ENCODE peak calls at places on chromosomes 1 and 21, in seven cellular contexts. H is fibroblast of mammary gland; S is astrocyte of the spinal cord; T is NCI-H2081; K is T47D; M is stimulated activated CD4-positive, alpha-beta T cell treated with anti-CD3 and anti-CD28 coated beads, TNF-alpha, amount 100 ng/mL, for 4 hours; I is GM12864. J is an unnamed sample.

GRCh38 chr1:213659580-213660547 is 327.9 kb upstream of the PROX1 start:
- DNase-seq in H (no peak), K (no peak), S (no peak), M (no peak), I (no peak), T (no peak), J (no peak)

GRCh38 chr1:25875154-25875855 is at the start of gene PAQR7:
- DNase-seq in T (peak), K (peak), I (no peak), H (peak), S (peak), M (peak), J (no peak)

GRCh38 chr1:30610917-30611316 is 112.5 kb downstream of the MATN1 start:
- DNase-seq in S (no peak), T (no peak), K (no peak), M (no peak), H (no peak), I (no peak), J (no peak)

GRCh38 chr21:44845418-44846200 is 27.7 kb upstream of the SUMO3 start:
- DNase-seq in S (peak), T (no peak), H (peak), M (peak), I (no peak), K (peak), J (no peak)

GRCh38 chr1:85596531-85596930 is 16.0 kb downstream of the CCN1 start:
- DNase-seq in M (no peak), T (no peak), I (no peak), K (no peak), S (no peak), H (no peak), J (no peak)

GRCh38 chr1:3292868-3293562 is 161.4 kb upstream of the ARHGEF16 start:
- DNase-seq in H (no peak), T (no peak), I (no peak), K (no peak), S (no peak), M (no peak), J (no peak)

GRCh38 chr1:205680073-205680851 is at the start of gene SLC45A3:
- DNase-seq in M (peak), I (no peak), K (peak), H (no peak), T (peak), S (no peak), J (no peak)

GRCh38 chr1:27416387-27417111 is 24.1 kb downstream of the GPR3 start:
- DNase-seq in M (no peak), K (peak), T (peak), S (peak), H (peak), I (peak), J (no peak)

GRCh38 chr1:212482352-212483153 is 49.8 kb downstream of the NENF start:
- DNase-seq in H (peak), T (no peak), S (peak), M (no peak), K (no peak), I (no peak), J (no peak)

GRCh38 chr1:171563675-171564074 is 58.4 kb upstream of the MYOCOS start:
- DNase-seq in H (peak), K (no peak), I (no peak), T (no peak), M (no peak), S (peak), J (no peak)

GRCh38 chr1:204937901-204938300 is 67.2 kb downstream of the NFASC start:
- DNase-seq in T (no peak), I (no peak), M (no peak), S (no peak), H (no peak), K (no peak), J (no peak)

GRCh38 chr1:91555821-91556531 is 55.3 kb downstream of the CDC7 start:
- DNase-seq in S (peak), M (no peak), K (no peak), T (no peak), I (no peak), H (peak), J (no peak)

GRCh38 chr1:12615916-12616708 is 1.9 kb downstream of the DHRS3 start:
- DNase-seq in T (no peak), H (peak), K (peak), S (no peak), M (no peak), I (no peak), J (no peak)

GRCh38 chr1:225877570-225877969 is 4.6 kb downstream of the TMEM63A start:
- DNase-seq in T (no peak), S (peak), M (no peak), I (no peak), H (peak), K (peak), J (no peak)

GRCh38 chr1:111082421-111083192 is 57.3 kb downstream of the DRAM2 start:
- DNase-seq in M (no peak), T (no peak), H (peak), S (peak), I (no peak), K (peak), J (no peak)

GRCh38 chr21:38139380-38140168 is 117.2 kb upstream of the KCNJ15 start:
- DNase-seq in I (no peak), K (peak), T (no peak), H (peak), S (peak), M (no peak), J (no peak)

GRCh38 chr1:40232444-40232843 is 15.3 kb upstream of the TMCO2 start:
- DNase-seq in H (no peak), S (no peak), M (peak), I (peak), K (no peak), T (no peak), J (no peak)

GRCh38 chr1:30930631-30931173 is 22.1 kb upstream of the SDC3 start:
- DNase-seq in S (no peak), I (no peak), T (no peak), K (no peak), H (no peak), M (no peak), J (no peak)

GRCh38 chr1:228396770-228397453 is 9.7 kb downstream of the TRIM11 start:
- DNase-seq in H (no peak), K (no peak), T (no peak), M (no peak), I (no peak), S (no peak), J (no peak)

GRCh38 chr1:54477153-54477561 is 70.9 kb upstream of the ACOT11 start:
- DNase-seq in T (no peak), S (no peak), H (no peak), K (no peak), I (no peak), M (no peak), J (no peak)

GRCh38 chr1:30670195-30671060 is 53.0 kb downstream of the MATN1 start:
- DNase-seq in K (no peak), M (no peak), H (peak), I (no peak), T (no peak), S (no peak), J (no peak)

GRCh38 chr1:31222176-31222575 is 17.5 kb downstream of the NKAIN1 start:
- DNase-seq in S (no peak), T (no peak), H (no peak), I (no peak), M (no peak), K (no peak), J (no peak)

GRCh38 chr1:1349256-1350012 is at the start of gene DVL1:
- DNase-seq in S (peak), I (no peak), K (peak), M (peak), H (peak), T (peak), J (no peak)

J was measured in pulmonary artery endothelial cell.